ENCODE peak calls at places on chromosomes 16 and 17, in ten cellular contexts. One of them, this sample, is unnamed.

GRCh38 chr16:51542856-51543510 is 391.9 kb upstream of the SALL1 start:
- DNase-seq in retina: peak
- DNase-seq in activated gamma-delta T cell treated with anti-CD3 and anti-CD28 coated beads, Interleukin-2, amount 50 U/mL, for 16 hours: no peak
- DNase-seq in HEK293T: no peak
- DNase-seq in DMS153: no peak
- DNase-seq in A549: no peak
- DNase-seq in SW 1271: no peak
- DNase-seq in progenitor cell of endocrine pancreas: no peak
- DNase-seq in posterior cingulate gyrus: no peak
- DNase-seq in effector CD4-positive, alpha-beta T cell: no peak
- DNase-seq in this sample: no peak

GRCh38 chr17:40026816-40027613 is 11.8 kb downstream of the CSF3 start:
- DNase-seq in activated gamma-delta T cell treated with anti-CD3 and anti-CD28 coated beads, Interleukin-2, amount 50 U/mL, for 16 hours: peak
- DNase-seq in progenitor cell of endocrine pancreas: peak
- DNase-seq in SW 1271: peak
- DNase-seq in posterior cingulate gyrus: peak
- DNase-seq in DMS153: peak
- DNase-seq in effector CD4-positive, alpha-beta T cell: peak
- DNase-seq in A549: peak
- DNase-seq in HEK293T: peak
- DNase-seq in retina: peak
- DNase-seq in this sample: peak

GRCh38 chr17:8826808-8827435 is 27.8 kb upstream of the MFSD6L start:
- DNase-seq in retina: no peak
- DNase-seq in effector CD4-positive, alpha-beta T cell: no peak
- DNase-seq in DMS153: no peak
- DNase-seq in progenitor cell of endocrine pancreas: no peak
- DNase-seq in A549: no peak
- DNase-seq in SW 1271: no peak
- DNase-seq in posterior cingulate gyrus: no peak
- DNase-seq in HEK293T: peak
- DNase-seq in activated gamma-delta T cell treated with anti-CD3 and anti-CD28 coated beads, Interleukin-2, amount 50 U/mL, for 16 hours: no peak
- DNase-seq in this sample: no peak

GRCh38 chr16:71796501-71796900 is 12.1 kb downstream of the AP1G1 start:
- DNase-seq in retina: no peak
- DNase-seq in effector CD4-positive, alpha-beta T cell: no peak
- DNase-seq in SW 1271: no peak
- DNase-seq in HEK293T: no peak
- DNase-seq in A549: no peak
- DNase-seq in DMS153: no peak
- DNase-seq in progenitor cell of endocrine pancreas: no peak
- DNase-seq in posterior cingulate gyrus: no peak
- DNase-seq in activated gamma-delta T cell treated with anti-CD3 and anti-CD28 coated beads, Interleukin-2, amount 50 U/mL, for 16 hours: no peak
- DNase-seq in this sample: no peak

GRCh38 chr16:66304151-66304550 is 62.3 kb upstream of the CDH5 start:
- DNase-seq in HEK293T: no peak
- DNase-seq in activated gamma-delta T cell treated with anti-CD3 and anti-CD28 coated beads, Interleukin-2, amount 50 U/mL, for 16 hours: no peak
- DNase-seq in SW 1271: no peak
- DNase-seq in effector CD4-positive, alpha-beta T cell: no peak
- DNase-seq in retina: no peak
- DNase-seq in A549: no peak
- DNase-seq in DMS153: no peak
- DNase-seq in progenitor cell of endocrine pancreas: no peak
- DNase-seq in posterior cingulate gyrus: peak
- DNase-seq in this sample: no peak

GRCh38 chr16:48194828-48195566 is 39.2 kb upstream of the ABCC12 start:
- DNase-seq in SW 1271: no peak
- DNase-seq in progenitor cell of endocrine pancreas: no peak
- DNase-seq in HEK293T: no peak
- DNase-seq in activated gamma-delta T cell treated with anti-CD3 and anti-CD28 coated beads, Interleukin-2, amount 50 U/mL, for 16 hours: no peak
- DNase-seq in posterior cingulate gyrus: no peak
- DNase-seq in DMS153: peak
- DNase-seq in effector CD4-positive, alpha-beta T cell: no peak
- DNase-seq in A549: peak
- DNase-seq in retina: no peak
- DNase-seq in this sample: peak

GRCh38 chr16:89691231-89691985 is 4.9 kb downstream of the CDK10 start:
- DNase-seq in HEK293T: no peak
- DNase-seq in A549: no peak
- DNase-seq in SW 1271: no peak
- DNase-seq in retina: no peak
- DNase-seq in activated gamma-delta T cell treated with anti-CD3 and anti-CD28 coated beads, Interleukin-2, amount 50 U/mL, for 16 hours: no peak
- DNase-seq in effector CD4-positive, alpha-beta T cell: no peak
- DNase-seq in progenitor cell of endocrine pancreas: no peak
- DNase-seq in posterior cingulate gyrus: peak
- DNase-seq in DMS153: no peak
- DNase-seq in this sample: no peak

GRCh38 chr17:41910701-41911391 is 7.9 kb downstream of the ACLY start:
- DNase-seq in DMS153: no peak
- DNase-seq in SW 1271: no peak
- DNase-seq in effector CD4-positive, alpha-beta T cell: no peak
- DNase-seq in progenitor cell of endocrine pancreas: no peak
- DNase-seq in activated gamma-delta T cell treated with anti-CD3 and anti-CD28 coated beads, Interleukin-2, amount 50 U/mL, for 16 hours: no peak
- DNase-seq in posterior cingulate gyrus: no peak
- DNase-seq in retina: no peak
- DNase-seq in A549: peak
- DNase-seq in HEK293T: no peak
- DNase-seq in this sample: peak

GRCh38 chr16:87960851-87961250 is 9.6 kb downstream of the BANP start:
- DNase-seq in HEK293T: no peak
- DNase-seq in effector CD4-positive, alpha-beta T cell: no peak
- DNase-seq in progenitor cell of endocrine pancreas: no peak
- DNase-seq in retina: no peak
- DNase-seq in posterior cingulate gyrus: no peak
- DNase-seq in DMS153: no peak
- DNase-seq in A549: no peak
- DNase-seq in activated gamma-delta T cell treated with anti-CD3 and anti-CD28 coated beads, Interleukin-2, amount 50 U/mL, for 16 hours: no peak
- DNase-seq in SW 1271: no peak
- DNase-seq in this sample: no peak

GRCh38 chr17:77692571-77693161 is 265.8 kb upstream of the TNRC6C start:
- DNase-seq in DMS153: no peak
- DNase-seq in progenitor cell of endocrine pancreas: no peak
- DNase-seq in posterior cingulate gyrus: no peak
- DNase-seq in SW 1271: no peak
- DNase-seq in retina: no peak
- DNase-seq in activated gamma-delta T cell treated with anti-CD3 and anti-CD28 coated beads, Interleukin-2, amount 50 U/mL, for 16 hours: no peak
- DNase-seq in HEK293T: no peak
- DNase-seq in A549: no peak
- DNase-seq in effector CD4-positive, alpha-beta T cell: no peak
- DNase-seq in this sample: no peak

GRCh38 chr16:77496934-77497333 is 62.1 kb upstream of the ADAMTS18 start:
- DNase-seq in posterior cingulate gyrus: no peak
- DNase-seq in SW 1271: no peak
- DNase-seq in DMS153: no peak
- DNase-seq in A549: no peak
- DNase-seq in progenitor cell of endocrine pancreas: no peak
- DNase-seq in effector CD4-positive, alpha-beta T cell: no peak
- DNase-seq in HEK293T: no peak
- DNase-seq in retina: no peak
- DNase-seq in activated gamma-delta T cell treated with anti-CD3 and anti-CD28 coated beads, Interleukin-2, amount 50 U/mL, for 16 hours: no peak
- DNase-seq in this sample: no peak

GRCh38 chr17:78127240-78127887 is 1.2 kb downstream of the TMC6 start:
- DNase-seq in A549: no peak
- DNase-seq in posterior cingulate gyrus: peak
- DNase-seq in DMS153: no peak
- DNase-seq in retina: peak
- DNase-seq in activated gamma-delta T cell treated with anti-CD3 and anti-CD28 coated beads, Interleukin-2, amount 50 U/mL, for 16 hours: no peak
- DNase-seq in HEK293T: no peak
- DNase-seq in effector CD4-positive, alpha-beta T cell: peak
- DNase-seq in progenitor cell of endocrine pancreas: peak
- DNase-seq in SW 1271: no peak
- DNase-seq in this sample: no peak

GRCh38 chr17:71964559-71964958 is 156.3 kb upstream of the SOX9 start:
- DNase-seq in DMS153: no peak
- DNase-seq in HEK293T: no peak
- DNase-seq in SW 1271: no peak
- DNase-seq in effector CD4-positive, alpha-beta T cell: no peak
- DNase-seq in activated gamma-delta T cell treated with anti-CD3 and anti-CD28 coated beads, Interleukin-2, amount 50 U/mL, for 16 hours: no peak
- DNase-seq in progenitor cell of endocrine pancreas: no peak
- DNase-seq in retina: no peak
- DNase-seq in A549: no peak
- DNase-seq in posterior cingulate gyrus: no peak
- DNase-seq in this sample: no peak

GRCh38 chr17:78111727-78112507 is 16.6 kb downstream of the TMC6 start:
- DNase-seq in retina: no peak
- DNase-seq in HEK293T: no peak
- DNase-seq in effector CD4-positive, alpha-beta T cell: no peak
- DNase-seq in DMS153: no peak
- DNase-seq in posterior cingulate gyrus: peak
- DNase-seq in progenitor cell of endocrine pancreas: no peak
- DNase-seq in activated gamma-delta T cell treated with anti-CD3 and anti-CD28 coated beads, Interleukin-2, amount 50 U/mL, for 16 hours: no peak
- DNase-seq in A549: no peak
- DNase-seq in SW 1271: no peak
- DNase-seq in this sample: no peak

GRCh38 chr17:8673621-8674020 is 43.1 kb upstream of the MYH10 start:
- DNase-seq in activated gamma-delta T cell treated with anti-CD3 and anti-CD28 coated beads, Interleukin-2, amount 50 U/mL, for 16 hours: no peak
- DNase-seq in DMS153: no peak
- DNase-seq in A549: no peak
- DNase-seq in posterior cingulate gyrus: no peak
- DNase-seq in HEK293T: no peak
- DNase-seq in effector CD4-positive, alpha-beta T cell: no peak
- DNase-seq in progenitor cell of endocrine pancreas: no peak
- DNase-seq in SW 1271: no peak
- DNase-seq in retina: no peak
- DNase-seq in this sample: no peak

GRCh38 chr16:27311449-27311831 is 2.3 kb upstream of the IL4R start:
- DNase-seq in SW 1271: no peak
- DNase-seq in retina: no peak
- DNase-seq in effector CD4-positive, alpha-beta T cell: no peak
- DNase-seq in A549: no peak
- DNase-seq in posterior cingulate gyrus: no peak
- DNase-seq in HEK293T: no peak
- DNase-seq in activated gamma-delta T cell treated with anti-CD3 and anti-CD28 coated beads, Interleukin-2, amount 50 U/mL, for 16 hours: no peak
- DNase-seq in DMS153: no peak
- DNase-seq in progenitor cell of endocrine pancreas: no peak
- DNase-seq in this sample: peak

GRCh38 chr17:66351053-66351452 is 48.6 kb downstream of the PRKCA start:
- DNase-seq in effector CD4-positive, alpha-beta T cell: no peak
- DNase-seq in SW 1271: no peak
- DNase-seq in HEK293T: no peak
- DNase-seq in retina: no peak
- DNase-seq in activated gamma-delta T cell treated with anti-CD3 and anti-CD28 coated beads, Interleukin-2, amount 50 U/mL, for 16 hours: no peak
- DNase-seq in progenitor cell of endocrine pancreas: no peak
- DNase-seq in posterior cingulate gyrus: no peak
- DNase-seq in A549: no peak
- DNase-seq in DMS153: no peak
- DNase-seq in this sample: peak

GRCh38 chr16:11224894-11225676 is 30.9 kb downstream of the SOCS1 start:
- DNase-seq in retina: no peak
- DNase-seq in activated gamma-delta T cell treated with anti-CD3 and anti-CD28 coated beads, Interleukin-2, amount 50 U/mL, for 16 hours: peak
- DNase-seq in A549: no peak
- DNase-seq in SW 1271: no peak
- DNase-seq in progenitor cell of endocrine pancreas: no peak
- DNase-seq in posterior cingulate gyrus: no peak
- DNase-seq in HEK293T: no peak
- DNase-seq in effector CD4-positive, alpha-beta T cell: peak
- DNase-seq in DMS153: no peak
- DNase-seq in this sample: peak

GRCh38 chr17:44219636-44220210 is at the start of gene UBTF:
- DNase-seq in progenitor cell of endocrine pancreas: peak
- DNase-seq in activated gamma-delta T cell treated with anti-CD3 and anti-CD28 coated beads, Interleukin-2, amount 50 U/mL, for 16 hours: peak
- DNase-seq in SW 1271: peak
- DNase-seq in posterior cingulate gyrus: peak
- DNase-seq in effector CD4-positive, alpha-beta T cell: peak
- DNase-seq in HEK293T: peak
- DNase-seq in DMS153: peak
- DNase-seq in retina: peak
- DNase-seq in A549: peak
- DNase-seq in this sample: no peak

GRCh38 chr16:67470314-67470713 is 10.6 kb downstream of the ATP6V0D1 start:
- DNase-seq in activated gamma-delta T cell treated with anti-CD3 and anti-CD28 coated beads, Interleukin-2, amount 50 U/mL, for 16 hours: no peak
- DNase-seq in progenitor cell of endocrine pancreas: no peak
- DNase-seq in posterior cingulate gyrus: peak
- DNase-seq in effector CD4-positive, alpha-beta T cell: no peak
- DNase-seq in A549: no peak
- DNase-seq in DMS153: no peak
- DNase-seq in HEK293T: no peak
- DNase-seq in SW 1271: no peak
- DNase-seq in retina: no peak
- DNase-seq in this sample: peak

GRCh38 chr17:81858170-81858966 is 2.0 kb downstream of the P4HB start:
- DNase-seq in A549: no peak
- DNase-seq in HEK293T: no peak
- DNase-seq in activated gamma-delta T cell treated with anti-CD3 and anti-CD28 coated beads, Interleukin-2, amount 50 U/mL, for 16 hours: no peak
- DNase-seq in SW 1271: no peak
- DNase-seq in effector CD4-positive, alpha-beta T cell: no peak
- DNase-seq in DMS153: no peak
- DNase-seq in progenitor cell of endocrine pancreas: no peak
- DNase-seq in posterior cingulate gyrus: no peak
- DNase-seq in retina: no peak
- DNase-seq in this sample: no peak

GRCh38 chr16:55046513-55046912 is 115.8 kb downstream of the IRX5 start:
- DNase-seq in posterior cingulate gyrus: no peak
- DNase-seq in progenitor cell of endocrine pancreas: no peak
- DNase-seq in effector CD4-positive, alpha-beta T cell: no peak
- DNase-seq in A549: no peak
- DNase-seq in HEK293T: no peak
- DNase-seq in SW 1271: no peak
- DNase-seq in activated gamma-delta T cell treated with anti-CD3 and anti-CD28 coated beads, Interleukin-2, amount 50 U/mL, for 16 hours: no peak
- DNase-seq in retina: no peak
- DNase-seq in DMS153: no peak
- DNase-seq in this sample: no peak

GRCh38 chr17:31283841-31284240 is 13.2 kb downstream of the OMG start:
- DNase-seq in activated gamma-delta T cell treated with anti-CD3 and anti-CD28 coated beads, Interleukin-2, amount 50 U/mL, for 16 hours: no peak
- DNase-seq in A549: no peak
- DNase-seq in posterior cingulate gyrus: no peak
- DNase-seq in SW 1271: no peak
- DNase-seq in progenitor cell of endocrine pancreas: no peak
- DNase-seq in HEK293T: no peak
- DNase-seq in effector CD4-positive, alpha-beta T cell: no peak
- DNase-seq in retina: no peak
- DNase-seq in DMS153: no peak
- DNase-seq in this sample: no peak

GRCh38 chr16:66900721-66901441 is 17.8 kb downstream of the CDH16 start:
- DNase-seq in posterior cingulate gyrus: peak
- DNase-seq in SW 1271: no peak
- DNase-seq in DMS153: no peak
- DNase-seq in effector CD4-positive, alpha-beta T cell: no peak
- DNase-seq in HEK293T: no peak
- DNase-seq in A549: no peak
- DNase-seq in progenitor cell of endocrine pancreas: no peak
- DNase-seq in activated gamma-delta T cell treated with anti-CD3 and anti-CD28 coated beads, Interleukin-2, amount 50 U/mL, for 16 hours: no peak
- DNase-seq in retina: peak
- DNase-seq in this sample: no peak

GRCh38 chr17:66747561-66748275 is 87.2 kb upstream of the CACNG5 start:
- DNase-seq in A549: no peak
- DNase-seq in activated gamma-delta T cell treated with anti-CD3 and anti-CD28 coated beads, Interleukin-2, amount 50 U/mL, for 16 hours: no peak
- DNase-seq in SW 1271: no peak
- DNase-seq in effector CD4-positive, alpha-beta T cell: no peak
- DNase-seq in DMS153: no peak
- DNase-seq in posterior cingulate gyrus: no peak
- DNase-seq in progenitor cell of endocrine pancreas: no peak
- DNase-seq in retina: no peak
- DNase-seq in HEK293T: no peak
- DNase-seq in this sample: no peak

GRCh38 chr17:34299918-34300600 is 14.5 kb downstream of the CCL11 start:
- DNase-seq in retina: no peak
- DNase-seq in activated gamma-delta T cell treated with anti-CD3 and anti-CD28 coated beads, Interleukin-2, amount 50 U/mL, for 16 hours: no peak
- DNase-seq in effector CD4-positive, alpha-beta T cell: no peak
- DNase-seq in SW 1271: no peak
- DNase-seq in A549: no peak
- DNase-seq in HEK293T: no peak
- DNase-seq in posterior cingulate gyrus: no peak
- DNase-seq in DMS153: no peak
- DNase-seq in progenitor cell of endocrine pancreas: no peak
- DNase-seq in this sample: peak

GRCh38 chr16:87835882-87836331 is 33.4 kb downstream of the SLC7A5 start:
- DNase-seq in activated gamma-delta T cell treated with anti-CD3 and anti-CD28 coated beads, Interleukin-2, amount 50 U/mL, for 16 hours: no peak
- DNase-seq in progenitor cell of endocrine pancreas: no peak
- DNase-seq in HEK293T: no peak
- DNase-seq in effector CD4-positive, alpha-beta T cell: no peak
- DNase-seq in A549: no peak
- DNase-seq in DMS153: no peak
- DNase-seq in SW 1271: no peak
- DNase-seq in posterior cingulate gyrus: no peak
- DNase-seq in retina: no peak
- DNase-seq in this sample: no peak

GRCh38 chr16:68269793-68270192 is 5.5 kb downstream of the SLC7A6 start:
- DNase-seq in A549: no peak
- DNase-seq in effector CD4-positive, alpha-beta T cell: no peak
- DNase-seq in progenitor cell of endocrine pancreas: no peak
- DNase-seq in HEK293T: no peak
- DNase-seq in activated gamma-delta T cell treated with anti-CD3 and anti-CD28 coated beads, Interleukin-2, amount 50 U/mL, for 16 hours: no peak
- DNase-seq in DMS153: no peak
- DNase-seq in posterior cingulate gyrus: no peak
- DNase-seq in SW 1271: no peak
- DNase-seq in retina: no peak
- DNase-seq in this sample: no peak

This sample was measured in dermis microvascular lymphatic vessel endothelial cell.